ENCODE peak calls at places on chromosomes 1 and 21, in eight cellular contexts. H, D, N, C, F, W, A and U are unnamed samples.

GRCh38 chr21:45300786-45301520 is 13.3 kb upstream of the POFUT2 start:
- DNase-seq in W (no peak), C (no peak), F (no peak), H (no peak), D (no peak), N (no peak), A (no peak), U (no peak)

GRCh38 chr1:233598891-233599541 is 14.9 kb upstream of the KCNK1 start:
- DNase-seq in N (peak; percentile 3), W (no peak), C (no peak), F (no peak), A (no peak), H (no peak), D (no peak), U (no peak)

GRCh38 chr1:55474168-55474786 is 259.1 kb upstream of the USP24 start:
- DNase-seq in W (no peak), H (peak; percentile 52), D (no peak), N (peak; percentile 48), A (peak; percentile 14), C (no peak), F (peak; percentile 67), U (no peak)

GRCh38 chr1:10667815-10668214 is 128.6 kb downstream of the CASZ1 start:
- DNase-seq in H (no peak), C (no peak), W (no peak), F (no peak), A (no peak), N (no peak), D (no peak), U (no peak)

GRCh38 chr1:36988741-36989193 is 45.5 kb downstream of the GRIK3 start:
- DNase-seq in H (no peak), C (no peak), D (no peak), N (no peak), W (no peak), A (no peak), F (no peak), U (no peak)

GRCh38 chr1:74160045-74160444 is 37.9 kb downstream of the LRRIQ3 start:
- DNase-seq in A (no peak), C (no peak), F (no peak), N (no peak), H (no peak), D (no peak), W (no peak), U (no peak)

GRCh38 chr1:64956733-64957441 is 9.5 kb downstream of the JAK1 start:
- DNase-seq in D (no peak), C (peak; percentile 86), W (no peak), H (no peak), A (no peak), N (no peak), F (no peak), U (no peak)

GRCh38 chr1:60949154-60949825 is 133.1 kb upstream of the NFIA start:
- DNase-seq in W (peak; percentile 35), F (no peak), N (no peak), H (peak; percentile 39), A (no peak), C (no peak), D (no peak), U (no peak)

GRCh38 chr21:31952828-31953227 is 80.0 kb downstream of the HUNK start:
- DNase-seq in N (no peak), F (no peak), H (no peak), D (no peak), A (no peak), W (no peak), C (no peak), U (no peak)

GRCh38 chr1:245512980-245513578 is 358.3 kb downstream of the KIF26B start:
- DNase-seq in A (no peak), F (no peak), W (no peak), D (no peak), N (peak; percentile 18), C (no peak), H (no peak), U (peak; percentile 63)

GRCh38 chr1:154797175-154797574 is 72.9 kb downstream of the KCNN3 start:
- DNase-seq in F (no peak), C (no peak), A (no peak), D (no peak), W (no peak), N (no peak), H (no peak), U (no peak)

GRCh38 chr1:236280438-236281285 is 1.1 kb downstream of the ERO1B start:
- DNase-seq in F (no peak), C (peak; percentile 66), W (no peak), H (no peak), A (no peak), D (no peak), N (no peak), U (no peak)

GRCh38 chr1:183633676-183634343 is 1.8 kb downstream of the ARPC5 start:
- DNase-seq in H (peak; percentile 90), D (no peak), F (peak; percentile 73), A (peak; percentile 59), W (peak; percentile 75), C (peak; percentile 75), N (peak; percentile 92), U (peak; percentile 89)

GRCh38 chr1:8443558-8444194 is 125.8 kb downstream of the SLC45A1 start:
- DNase-seq in C (no peak), F (no peak), D (no peak), A (no peak), N (peak; percentile 40), H (peak; percentile 48), W (no peak), U (no peak)

GRCh38 chr1:111538343-111539035 is 35.1 kb upstream of the ADORA3 start:
- DNase-seq in F (peak; percentile 66), W (no peak), A (peak; percentile 38), D (no peak), C (no peak), H (peak; percentile 89), N (peak; percentile 65), U (peak; percentile 42)

GRCh38 chr1:205248793-205249601 is 21.3 kb downstream of the TMCC2 start:
- DNase-seq in F (no peak), C (no peak), A (no peak), N (peak; percentile 40), W (no peak), D (no peak), H (no peak), U (no peak)